ENCODE peak calls at places on chromosome 11, in four cellular contexts. Q is HAP-1, H is SJSA1, T is IMR-90. F is an unnamed sample. For H3K9me3 and H3K4me1, the result is how much of the 10 kb centered on the place peaks cover.

GRCh38 chr11:65321828-65322495 is 7.3 kb downstream of the CDC42EP2 start:
- DNase-seq in Q (no peak), H (no peak), T (no peak), F (no peak)

GRCh38 chr11:47448566-47449427 is at the start of gene RAPSN:
- DNase-seq in Q (no peak), H (no peak), T (no peak), F (no peak)

GRCh38 chr11:122754553-122755322 is 83.6 kb upstream of the CRTAM start:
- DNase-seq in Q (peak), H (no peak), T (no peak), F (peak)

GRCh38 chr11:12497431-12497830 is 120.1 kb downstream of the PARVA start:
- DNase-seq in Q (no peak), H (no peak), T (no peak), F (no peak)

GRCh38 chr11:118226294-118226693 is 1.5 kb upstream of the JAML start:
- DNase-seq in Q (no peak), H (no peak), T (no peak), F (no peak)

GRCh38 chr11:123180166-123180565 is 14.9 kb downstream of the CLMP start:
- DNase-seq in Q (no peak), H (no peak), T (peak), F (no peak)

GRCh38 chr11:62324738-62325556 is 12.3 kb upstream of the ASRGL1 start:
- DNase-seq in Q (peak), H (peak), T (peak), F (peak)

GRCh38 chr11:64276653-64277431 is 7.6 kb downstream of the BAD start:
- DNase-seq in Q (no peak), H (no peak), T (no peak), F (no peak)

GRCh38 chr11:123057604-123058305 is 4.2 kb downstream of the HSPA8 start:
- DNase-seq in Q (no peak), H (no peak), T (no peak), F (no peak)

GRCh38 chr11:111334495-111335123 is 36.3 kb downstream of the POU2AF3 start:
- DNase-seq in Q (no peak), H (no peak), T (no peak), F (no peak)

GRCh38 chr11:10108901-10109665 is 184.9 kb downstream of the SBF2 start:
- DNase-seq in Q (peak), H (no peak), T (peak), F (no peak)

GRCh38 chr11:61362542-61362875 is 335 bp downstream of the TMEM138 start:
- DNase-seq in Q (peak), H (no peak), T (peak), F (peak)

GRCh38 chr11:14554959-14555358 is 34.8 kb upstream of the PSMA1 start:
- DNase-seq in Q (no peak), H (no peak), T (no peak), F (peak)

GRCh38 chr11:84780689-84781293 is 846.4 kb downstream of the DLG2 start:
- DNase-seq in Q (no peak), H (no peak), T (peak), F (no peak)

GRCh38 chr11:114610984-114611944 is 15.7 kb upstream of the NXPE4 start:
- DNase-seq in Q (no peak), H (no peak), T (peak), F (no peak)

GRCh38 chr11:10872097-10872496 is 14.2 kb upstream of the ZBED5 start:
- DNase-seq in Q (no peak), H (no peak), T (no peak), F (no peak)

GRCh38 chr11:117928818-117929567 is at the start of gene TMPRSS13:
- DNase-seq in Q (no peak), H (no peak), T (no peak), F (no peak)

GRCh38 chr11:2651054-2651617 is 48.7 kb downstream of the KCNQ1OT1 start:
- DNase-seq in Q (no peak), H (no peak), T (no peak), F (no peak)
- H3K9me3 ChIP-seq in Q (under half), H (half or more), T (half or more), F (under half)

DNA sequence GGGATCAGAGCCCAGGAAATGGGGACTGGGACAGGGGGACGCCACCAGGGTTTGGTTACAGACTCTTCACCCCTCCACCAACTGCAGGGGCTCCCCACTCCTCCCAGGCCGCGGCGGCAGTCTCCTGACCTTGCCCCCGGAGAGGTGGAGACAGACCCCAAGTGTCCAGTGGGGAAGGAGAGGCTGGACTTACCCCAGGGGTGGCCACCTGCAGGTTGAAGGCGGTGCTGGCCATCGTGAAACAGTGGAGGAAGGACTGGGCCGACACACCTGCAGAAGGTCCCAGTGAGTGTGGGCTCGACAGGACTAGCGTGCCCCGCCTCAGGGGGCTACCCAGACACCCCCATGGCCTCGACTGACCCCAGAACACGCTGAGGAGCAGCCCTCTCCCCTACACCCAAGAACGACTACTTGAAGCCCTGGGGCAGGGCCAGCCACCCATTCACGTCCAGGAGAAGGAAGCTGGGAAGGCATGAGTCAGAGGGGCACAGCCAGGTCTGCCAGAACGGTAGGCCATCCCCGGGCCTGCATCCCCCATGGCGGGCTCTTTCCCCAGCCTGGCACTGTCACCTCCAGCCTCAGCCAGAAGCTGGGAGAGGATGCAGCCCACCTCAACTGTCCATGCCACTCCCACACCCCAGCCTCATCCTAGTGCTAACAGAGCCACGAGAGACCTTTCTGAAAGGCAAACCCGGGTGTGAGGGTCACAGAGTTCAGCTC is 2.3 kb downstream of the GATD1 start:
- DNase-seq in Q (no peak), H (peak), T (peak), F (no peak)
- H3K4me3 ChIP-seq in Q (peak), H (no peak), T (no peak), F (no peak)

DNA sequence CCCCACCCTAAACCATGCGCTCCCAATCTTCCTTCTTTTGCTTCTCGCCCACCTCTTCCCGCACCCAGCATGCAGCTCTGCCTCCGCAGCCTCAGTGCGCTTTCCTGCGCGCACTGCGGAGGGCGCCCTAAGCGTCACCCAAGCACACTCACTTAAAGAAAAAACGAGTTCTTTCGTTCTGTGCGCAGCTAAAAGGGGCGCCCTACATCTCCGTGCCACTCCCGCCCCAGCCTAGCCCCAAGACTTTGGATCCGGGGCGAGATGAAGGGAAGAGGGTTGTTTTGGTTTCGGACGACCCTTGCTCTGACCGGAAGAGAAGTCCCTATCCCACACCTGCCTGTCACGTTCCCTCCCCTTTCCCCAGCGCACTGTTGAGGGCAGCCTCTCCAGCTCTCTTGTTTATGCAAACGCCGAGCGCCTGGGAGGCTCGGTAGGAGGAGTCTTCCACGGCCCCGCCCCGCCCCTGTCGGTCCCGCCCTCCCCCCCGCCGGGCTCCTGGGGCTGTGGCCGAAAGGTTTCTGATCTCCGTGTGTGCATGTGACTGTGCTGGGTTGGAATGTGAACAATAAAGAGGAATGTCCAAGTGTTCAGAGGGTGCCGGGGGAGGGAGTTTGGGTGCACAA is 5.3 kb downstream of the VSIG2 start:
- DNase-seq in Q (peak), H (peak), T (peak), F (peak)
- H3K4me1 ChIP-seq in Q (under half), H (under half), T (under half), F (under half)

DNA sequence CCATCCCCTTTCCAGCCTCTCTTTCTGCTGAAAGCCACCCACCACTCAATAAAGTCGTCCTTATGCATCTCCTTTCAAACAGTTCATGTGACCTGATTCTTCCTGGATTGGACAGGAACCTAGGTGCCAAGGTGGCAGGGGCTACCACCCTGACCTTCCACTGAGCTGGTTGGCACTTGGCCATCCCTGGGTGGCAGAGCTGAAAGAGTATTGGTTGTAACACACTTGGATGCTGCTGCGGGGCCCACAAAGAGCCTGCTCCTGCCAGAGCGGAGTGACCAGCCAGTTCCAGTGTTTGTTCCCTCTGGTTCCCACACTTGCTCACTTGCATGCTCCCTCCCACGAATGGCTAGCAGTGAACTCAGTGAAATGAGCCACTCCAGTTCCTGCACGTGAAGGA is 57.2 kb upstream of the OR4C15 start:
- DNase-seq in Q (no peak), H (no peak), T (no peak), F (no peak)
- H3K9me3 ChIP-seq in Q (under half), H (under half), T (under half), F (under half)

GRCh38 chr11:8067929-8068575 is 13.0 kb upstream of the TUB start:
- DNase-seq in Q (no peak), H (no peak), T (no peak), F (no peak)
- H3K4me3 ChIP-seq in Q (no peak), H (no peak), T (no peak), F (no peak)

F was measured in naive thymus-derived CD4-positive, alpha-beta T cell.